ENCODE peak calls at places on chromosomes 3 and 15, in ten cellular contexts. One of them, this sample, is unnamed.

GRCh38 chr3:141367038-141367730 is 1.1 kb upstream of the ZBTB38 start:
- DNase-seq in mammary epithelial cell: peak; percentile 100
- DNase-seq in fibroblast of pulmonary artery: peak; percentile 100
- DNase-seq in A549: no peak
- DNase-seq in fibroblast of mammary gland: peak; percentile 100
- DNase-seq in PC-3: peak; percentile 91
- DNase-seq in cardiac muscle cell: peak; percentile 100
- DNase-seq in uterus: peak; percentile 56
- DNase-seq in activated B cell treated with CpG ODN at 0.5 μM for 24 hours: no peak
- DNase-seq in lung: no peak
- DNase-seq in this sample: peak; percentile 92

GRCh38 chr3:156790141-156790540 is 36.0 kb upstream of the LEKR1 start:
- DNase-seq in mammary epithelial cell: no peak
- DNase-seq in fibroblast of pulmonary artery: peak; percentile 22
- DNase-seq in A549: no peak
- DNase-seq in fibroblast of mammary gland: peak; percentile 74
- DNase-seq in PC-3: no peak
- DNase-seq in cardiac muscle cell: no peak
- DNase-seq in uterus: no peak
- DNase-seq in activated B cell treated with CpG ODN at 0.5 μM for 24 hours: no peak
- DNase-seq in lung: no peak
- DNase-seq in this sample: no peak

GRCh38 chr3:50201573-50202315 is 3.3 kb upstream of the SLC38A3 start:
- DNase-seq in mammary epithelial cell: no peak
- DNase-seq in fibroblast of pulmonary artery: no peak
- DNase-seq in A549: no peak
- DNase-seq in fibroblast of mammary gland: no peak
- DNase-seq in PC-3: no peak
- DNase-seq in cardiac muscle cell: no peak
- DNase-seq in uterus: no peak
- DNase-seq in activated B cell treated with CpG ODN at 0.5 μM for 24 hours: no peak
- DNase-seq in lung: no peak
- DNase-seq in this sample: peak; percentile 55

GRCh38 chr15:48433226-48433886 is 102.1 kb downstream of the DUT start:
- DNase-seq in mammary epithelial cell: peak; percentile 76
- DNase-seq in fibroblast of pulmonary artery: no peak
- DNase-seq in A549: no peak
- DNase-seq in fibroblast of mammary gland: peak; percentile 84
- DNase-seq in PC-3: peak; percentile 75
- DNase-seq in cardiac muscle cell: no peak
- DNase-seq in uterus: no peak
- DNase-seq in activated B cell treated with CpG ODN at 0.5 μM for 24 hours: no peak
- DNase-seq in lung: no peak
- DNase-seq in this sample: no peak

GRCh38 chr15:84764585-84764984 is 16.2 kb downstream of the ZNF592 start:
- DNase-seq in mammary epithelial cell: no peak
- DNase-seq in fibroblast of pulmonary artery: no peak
- DNase-seq in A549: no peak
- DNase-seq in fibroblast of mammary gland: no peak
- DNase-seq in PC-3: no peak
- DNase-seq in cardiac muscle cell: no peak
- DNase-seq in uterus: no peak
- DNase-seq in activated B cell treated with CpG ODN at 0.5 μM for 24 hours: no peak
- DNase-seq in lung: no peak
- DNase-seq in this sample: no peak

GRCh38 chr15:56243117-56243773 is 434 bp downstream of the RFX7 start:
- DNase-seq in mammary epithelial cell: no peak
- DNase-seq in fibroblast of pulmonary artery: peak; percentile 39
- DNase-seq in A549: peak; percentile 30
- DNase-seq in fibroblast of mammary gland: peak; percentile 40
- DNase-seq in PC-3: no peak
- DNase-seq in cardiac muscle cell: peak; percentile 56
- DNase-seq in uterus: peak; percentile 43
- DNase-seq in activated B cell treated with CpG ODN at 0.5 μM for 24 hours: peak; percentile 23
- DNase-seq in lung: peak; percentile 35
- DNase-seq in this sample: peak; percentile 67

GRCh38 chr3:181252626-181253025 is 263.1 kb upstream of the DNAJC19 start:
- DNase-seq in mammary epithelial cell: no peak
- DNase-seq in fibroblast of pulmonary artery: no peak
- DNase-seq in A549: no peak
- DNase-seq in fibroblast of mammary gland: no peak
- DNase-seq in PC-3: no peak
- DNase-seq in cardiac muscle cell: no peak
- DNase-seq in uterus: no peak
- DNase-seq in activated B cell treated with CpG ODN at 0.5 μM for 24 hours: no peak
- DNase-seq in lung: no peak
- DNase-seq in this sample: no peak

GRCh38 chr15:90201150-90201943 is at the start of gene SEMA4B:
- DNase-seq in mammary epithelial cell: peak; percentile 57
- DNase-seq in fibroblast of pulmonary artery: peak; percentile 35
- DNase-seq in A549: peak; percentile 92
- DNase-seq in fibroblast of mammary gland: peak; percentile 17
- DNase-seq in PC-3: peak; percentile 58
- DNase-seq in cardiac muscle cell: peak; percentile 56
- DNase-seq in uterus: peak; percentile 58
- DNase-seq in activated B cell treated with CpG ODN at 0.5 μM for 24 hours: peak; percentile 81
- DNase-seq in lung: peak; percentile 69
- DNase-seq in this sample: peak; percentile 76

GRCh38 chr3:194396561-194396896 is 2.5 kb downstream of the GP5 start:
- DNase-seq in mammary epithelial cell: no peak
- DNase-seq in fibroblast of pulmonary artery: no peak
- DNase-seq in A549: no peak
- DNase-seq in fibroblast of mammary gland: no peak
- DNase-seq in PC-3: no peak
- DNase-seq in cardiac muscle cell: no peak
- DNase-seq in uterus: no peak
- DNase-seq in activated B cell treated with CpG ODN at 0.5 μM for 24 hours: no peak
- DNase-seq in lung: no peak
- DNase-seq in this sample: no peak
- TF ChIP-seq CTCF in mammary epithelial cell: no peak
- TF ChIP-seq CTCF in fibroblast of pulmonary artery: no peak
- TF ChIP-seq CTCF in A549: no peak
- TF ChIP-seq CTCF in fibroblast of mammary gland: no peak
- TF ChIP-seq CTCF in PC-3: no peak
- TF ChIP-seq CTCF in cardiac muscle cell: no peak
- TF ChIP-seq CTCF in uterus: no peak
- TF ChIP-seq CTCF in activated B cell treated with CpG ODN at 0.5 μM for 24 hours: no peak
- TF ChIP-seq CTCF in lung: no peak
- TF ChIP-seq CTCF in this sample: no peak

GRCh38 chr15:70054366-70054765 is 43.4 kb downstream of the TLE3 start:
- DNase-seq in mammary epithelial cell: no peak
- DNase-seq in fibroblast of pulmonary artery: no peak
- DNase-seq in A549: no peak
- DNase-seq in fibroblast of mammary gland: no peak
- DNase-seq in PC-3: no peak
- DNase-seq in cardiac muscle cell: no peak
- DNase-seq in uterus: no peak
- DNase-seq in activated B cell treated with CpG ODN at 0.5 μM for 24 hours: no peak
- DNase-seq in lung: no peak
- DNase-seq in this sample: peak; percentile 70

GRCh38 chr15:70053703-70054229 is 44.0 kb downstream of the TLE3 start:
- DNase-seq in mammary epithelial cell: no peak
- DNase-seq in fibroblast of pulmonary artery: no peak
- DNase-seq in A549: no peak
- DNase-seq in fibroblast of mammary gland: no peak
- DNase-seq in PC-3: no peak
- DNase-seq in cardiac muscle cell: no peak
- DNase-seq in uterus: no peak
- DNase-seq in activated B cell treated with CpG ODN at 0.5 μM for 24 hours: no peak
- DNase-seq in lung: no peak
- DNase-seq in this sample: peak; percentile 58

GRCh38 chr15:70054884-70055387 is 42.8 kb downstream of the TLE3 start:
- DNase-seq in mammary epithelial cell: no peak
- DNase-seq in fibroblast of pulmonary artery: no peak
- DNase-seq in A549: no peak
- DNase-seq in fibroblast of mammary gland: no peak
- DNase-seq in PC-3: no peak
- DNase-seq in cardiac muscle cell: no peak
- DNase-seq in uterus: no peak
- DNase-seq in activated B cell treated with CpG ODN at 0.5 μM for 24 hours: no peak
- DNase-seq in lung: no peak
- DNase-seq in this sample: peak; percentile 55

GRCh38 chr15:70056091-70056680 is 41.5 kb downstream of the TLE3 start:
- DNase-seq in mammary epithelial cell: no peak
- DNase-seq in fibroblast of pulmonary artery: no peak
- DNase-seq in A549: no peak
- DNase-seq in fibroblast of mammary gland: no peak
- DNase-seq in PC-3: no peak
- DNase-seq in cardiac muscle cell: no peak
- DNase-seq in uterus: peak; percentile 9
- DNase-seq in activated B cell treated with CpG ODN at 0.5 μM for 24 hours: no peak
- DNase-seq in lung: no peak
- DNase-seq in this sample: peak; percentile 69

DNA sequence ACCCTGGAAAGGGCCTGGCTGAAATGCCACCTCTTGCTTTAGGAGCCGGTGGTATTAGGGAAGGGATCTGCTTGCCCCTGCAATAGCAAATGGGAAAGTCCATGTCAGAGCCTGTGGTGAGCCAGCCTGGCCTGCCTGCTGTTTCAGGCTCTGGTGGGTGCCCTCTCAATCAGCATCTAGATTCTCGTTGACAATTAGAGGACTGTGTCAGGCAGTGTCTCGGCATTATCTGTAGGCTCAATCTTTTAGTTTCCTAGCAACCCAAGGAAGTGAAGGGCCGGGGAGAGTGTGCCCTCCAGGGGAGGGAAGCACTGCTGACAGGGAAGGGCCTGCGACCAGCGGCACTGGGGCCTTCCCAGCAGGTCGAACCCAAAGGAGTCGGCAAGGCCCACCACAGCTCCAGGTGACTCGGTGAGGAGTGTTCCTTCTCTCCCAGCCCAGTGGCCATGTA is 42.1 kb downstream of the TLE3 start:
- DNase-seq in mammary epithelial cell: no peak
- DNase-seq in fibroblast of pulmonary artery: no peak
- DNase-seq in A549: no peak
- DNase-seq in fibroblast of mammary gland: no peak
- DNase-seq in PC-3: no peak
- DNase-seq in cardiac muscle cell: no peak
- DNase-seq in uterus: no peak
- DNase-seq in activated B cell treated with CpG ODN at 0.5 μM for 24 hours: no peak
- DNase-seq in lung: no peak
- DNase-seq in this sample: no peak
- TF ChIP-seq CTCF in mammary epithelial cell: no peak
- TF ChIP-seq CTCF in fibroblast of pulmonary artery: no peak
- TF ChIP-seq CTCF in A549: no peak
- TF ChIP-seq CTCF in fibroblast of mammary gland: no peak
- TF ChIP-seq CTCF in PC-3: no peak
- TF ChIP-seq CTCF in cardiac muscle cell: no peak
- TF ChIP-seq CTCF in uterus: no peak
- TF ChIP-seq CTCF in activated B cell treated with CpG ODN at 0.5 μM for 24 hours: no peak
- TF ChIP-seq CTCF in lung: no peak
- TF ChIP-seq CTCF in this sample: no peak

DNA sequence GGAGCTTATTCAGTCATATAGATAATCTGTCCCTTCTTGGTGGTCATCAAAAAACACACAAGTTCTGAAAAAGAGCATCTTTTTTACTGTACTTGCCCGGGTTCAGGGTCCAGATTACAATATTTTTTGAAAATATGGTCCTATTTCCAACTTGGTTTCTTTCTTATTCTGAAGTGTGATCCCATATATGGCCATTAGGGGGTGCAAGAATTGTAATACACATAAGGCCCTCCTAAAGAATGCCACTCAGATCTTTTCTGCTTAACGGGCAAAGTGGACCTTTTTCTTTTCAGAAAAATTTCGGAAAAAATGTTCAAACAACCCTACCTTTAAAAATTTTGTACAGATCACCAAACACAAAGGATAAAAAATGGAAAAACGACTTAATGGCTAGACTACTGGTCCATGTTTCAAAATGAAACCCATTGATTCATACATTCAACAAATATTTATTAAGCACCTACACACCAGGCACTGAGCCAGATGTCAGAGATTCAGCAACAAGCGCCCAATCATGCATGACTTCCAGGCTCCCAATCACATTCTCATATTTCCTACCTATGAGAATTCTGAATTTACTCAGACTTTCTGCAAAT is 102.0 kb upstream of the MYRIP start:
- DNase-seq in mammary epithelial cell: no peak
- DNase-seq in fibroblast of pulmonary artery: peak; percentile 69
- DNase-seq in A549: peak; percentile 30
- DNase-seq in fibroblast of mammary gland: peak; percentile 57
- DNase-seq in PC-3: peak; percentile 49
- DNase-seq in cardiac muscle cell: peak; percentile 64
- DNase-seq in uterus: no peak
- DNase-seq in activated B cell treated with CpG ODN at 0.5 μM for 24 hours: no peak
- DNase-seq in lung: no peak
- DNase-seq in this sample: no peak
- TF ChIP-seq CTCF in mammary epithelial cell: peak; percentile 67
- TF ChIP-seq CTCF in fibroblast of pulmonary artery: peak; percentile 80
- TF ChIP-seq CTCF in A549: peak; percentile 53
- TF ChIP-seq CTCF in fibroblast of mammary gland: peak; percentile 75
- TF ChIP-seq CTCF in PC-3: peak; percentile 78
- TF ChIP-seq CTCF in cardiac muscle cell: peak; percentile 76
- TF ChIP-seq CTCF in uterus: peak; percentile 48
- TF ChIP-seq CTCF in activated B cell treated with CpG ODN at 0.5 μM for 24 hours: peak; percentile 33
- TF ChIP-seq CTCF in lung: peak; percentile 15
- TF ChIP-seq CTCF in this sample: peak; percentile 68

DNA sequence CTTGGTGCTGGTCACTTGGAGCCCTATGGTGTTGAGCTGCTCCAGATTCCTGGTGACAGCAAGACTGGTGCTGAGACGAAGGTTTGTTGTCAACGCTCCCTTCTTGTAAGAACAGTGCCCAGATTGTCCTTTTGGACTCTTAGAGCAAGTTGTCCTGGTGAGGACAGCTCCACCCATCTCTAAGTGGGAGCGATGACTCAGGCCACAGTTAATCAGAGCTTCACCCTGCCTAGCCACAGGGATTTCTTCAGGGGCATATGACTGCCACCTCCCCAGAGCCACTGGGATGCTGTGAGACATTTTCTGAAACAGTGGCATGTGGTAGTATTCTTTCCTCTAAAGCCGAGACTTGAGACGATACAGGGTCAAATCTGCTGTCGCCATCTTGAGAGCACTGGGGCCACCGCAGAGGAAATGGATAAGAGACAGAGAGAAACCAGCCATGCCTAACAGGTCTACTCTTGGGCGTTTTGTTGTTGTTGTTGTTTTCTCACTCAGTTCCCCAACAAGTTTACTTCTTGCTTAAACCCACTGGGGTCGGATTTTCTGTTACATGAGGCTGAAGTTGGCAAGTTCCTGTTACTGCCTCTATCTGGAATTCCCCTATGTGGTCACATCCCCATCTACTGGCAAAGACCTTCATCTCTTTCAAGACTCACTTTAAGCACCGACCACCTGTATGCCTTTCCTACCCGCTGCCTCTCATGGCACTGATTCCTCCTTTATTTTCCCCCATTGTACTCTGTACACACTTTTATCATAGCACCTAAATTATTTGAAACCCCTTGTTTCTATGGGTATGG is 16.0 kb upstream of the PCOLCE2 start:
- DNase-seq in mammary epithelial cell: peak; percentile 71
- DNase-seq in fibroblast of pulmonary artery: peak; percentile 24
- DNase-seq in A549: no peak
- DNase-seq in fibroblast of mammary gland: peak; percentile 59
- DNase-seq in PC-3: peak; percentile 46
- DNase-seq in cardiac muscle cell: peak; percentile 32
- DNase-seq in uterus: no peak
- DNase-seq in activated B cell treated with CpG ODN at 0.5 μM for 24 hours: no peak
- DNase-seq in lung: no peak
- DNase-seq in this sample: no peak
- TF ChIP-seq CTCF in mammary epithelial cell: peak; percentile 33
- TF ChIP-seq CTCF in fibroblast of pulmonary artery: no peak
- TF ChIP-seq CTCF in A549: peak; percentile 40
- TF ChIP-seq CTCF in fibroblast of mammary gland: peak; percentile 19
- TF ChIP-seq CTCF in PC-3: peak; percentile 50
- TF ChIP-seq CTCF in cardiac muscle cell: no peak
- TF ChIP-seq CTCF in uterus: no peak
- TF ChIP-seq CTCF in activated B cell treated with CpG ODN at 0.5 μM for 24 hours: no peak
- TF ChIP-seq CTCF in lung: no peak
- TF ChIP-seq CTCF in this sample: peak; percentile 24

GRCh38 chr15:60444289-60444912 is 34.5 kb downstream of the ICE2 start:
- DNase-seq in mammary epithelial cell: peak; percentile 26
- DNase-seq in fibroblast of pulmonary artery: peak; percentile 61
- DNase-seq in A549: peak; percentile 30
- DNase-seq in fibroblast of mammary gland: peak; percentile 59
- DNase-seq in PC-3: peak; percentile 45
- DNase-seq in cardiac muscle cell: peak; percentile 58
- DNase-seq in uterus: no peak
- DNase-seq in activated B cell treated with CpG ODN at 0.5 μM for 24 hours: no peak
- DNase-seq in lung: no peak
- DNase-seq in this sample: no peak
- TF ChIP-seq CTCF in mammary epithelial cell: peak; percentile 63
- TF ChIP-seq CTCF in fibroblast of pulmonary artery: peak; percentile 69
- TF ChIP-seq CTCF in A549: peak; percentile 92
- TF ChIP-seq CTCF in fibroblast of mammary gland: peak; percentile 77
- TF ChIP-seq CTCF in PC-3: peak; percentile 66
- TF ChIP-seq CTCF in cardiac muscle cell: peak; percentile 71
- TF ChIP-seq CTCF in uterus: peak; percentile 63
- TF ChIP-seq CTCF in activated B cell treated with CpG ODN at 0.5 μM for 24 hours: no peak
- TF ChIP-seq CTCF in lung: peak; percentile 3
- TF ChIP-seq CTCF in this sample: peak; percentile 99